ENCODE peak calls at places on chromosomes 11 and 22, in ten cellular contexts. H is progenitor cell of endocrine pancreas, X is uterus, R is MM.1S, C is AG10803, Y is brain microvascular endothelial cell, V is GM20000, B is Calu3, F is LNCaP clone FGC, L is neural crest cell. D is an unnamed sample.

GRCh38 chr11:130131957-130132850 is 27.4 kb upstream of the ST14 start:
- DNase-seq in L (peak; percentile 34), X (peak; percentile 59), C (peak; percentile 66), F (peak; percentile 26), V (peak; percentile 74), Y (peak; percentile 64), B (peak; percentile 48), R (peak; percentile 70), H (no peak), D (peak; percentile 81)

GRCh38 chr11:1475841-1476240 is 10.7 kb downstream of the MOB2 start:
- DNase-seq in H (no peak), L (no peak), Y (no peak), X (no peak), B (no peak), R (no peak), F (no peak), V (no peak), C (no peak), D (no peak)

GRCh38 chr11:88275636-88276035 is 61.9 kb downstream of the CTSC start:
- DNase-seq in B (no peak), L (no peak), X (no peak), F (no peak), H (no peak), V (no peak), R (no peak), C (no peak), Y (no peak), D (no peak)

GRCh38 chr11:123233280-123233977 is 38.4 kb upstream of the CLMP start:
- DNase-seq in R (peak; percentile 88), B (no peak), F (no peak), X (no peak), V (peak; percentile 58), L (no peak), C (peak; percentile 13), H (no peak), Y (no peak), D (peak; percentile 33)

GRCh38 chr22:28442951-28443876 is 236.4 kb downstream of the TTC28 start:
- DNase-seq in H (peak; percentile 15), R (no peak), X (peak; percentile 67), Y (peak; percentile 63), V (peak; percentile 25), B (peak; percentile 11), F (no peak), C (peak; percentile 81), L (peak; percentile 29), D (peak; percentile 23)

GRCh38 chr22:30285846-30286200 is 3.5 kb downstream of the CASTOR1 start:
- DNase-seq in V (no peak), H (no peak), F (no peak), X (no peak), B (no peak), R (no peak), C (no peak), L (no peak), Y (no peak), D (no peak)

GRCh38 chr11:11532574-11532973 is 89.2 kb downstream of the GALNT18 start:
- DNase-seq in B (no peak), R (no peak), Y (peak; percentile 85), H (no peak), V (no peak), F (no peak), X (no peak), L (no peak), C (no peak), D (no peak)

GRCh38 chr22:19688301-19689290 is 25.7 kb upstream of the SEPTIN5 start:
- DNase-seq in H (no peak), B (no peak), F (no peak), C (no peak), V (no peak), X (no peak), R (no peak), Y (no peak), L (no peak), D (no peak)

DNA sequence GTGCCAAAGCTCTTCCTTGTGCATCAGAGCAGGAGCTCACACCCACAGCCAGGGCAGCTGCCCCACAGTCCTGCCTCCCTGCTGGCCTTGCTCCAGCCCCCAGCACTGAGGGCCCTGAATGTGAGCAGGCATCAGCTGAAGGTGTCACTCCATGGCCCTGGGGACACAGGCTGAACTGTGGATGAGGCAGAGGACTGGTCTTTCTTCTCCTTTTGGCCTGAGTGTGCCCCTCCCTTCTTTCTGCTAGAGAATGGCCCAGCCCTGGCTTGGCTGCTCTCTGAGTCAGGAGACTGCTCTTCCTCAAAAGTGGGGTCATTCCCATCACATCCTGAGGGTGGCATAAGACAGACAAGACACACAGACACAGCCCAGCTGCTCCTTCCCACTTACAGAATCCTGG is 16.2 kb downstream of the OTOG start:
- DNase-seq in F (no peak), R (no peak), L (no peak), C (no peak), B (no peak), H (no peak), Y (no peak), V (no peak), X (no peak), D (no peak)
- TF ChIP-seq CTCF in F (no peak), R (no peak), L (no peak), C (no peak), B (no peak), H (no peak), Y (no peak), V (no peak), X (no peak), D (no peak)

GRCh38 chr22:49923445-49923844 is 5.0 kb downstream of the CRELD2 start:
- DNase-seq in F (no peak), X (no peak), L (no peak), R (no peak), C (no peak), B (no peak), Y (no peak), H (no peak), V (no peak), D (peak; percentile 78)
- TF ChIP-seq CTCF in F (no peak), X (no peak), L (no peak), R (no peak), C (no peak), B (no peak), Y (peak; percentile 61), H (no peak), V (no peak), D (peak; percentile 62)

GRCh38 chr22:45334528-45334927 is 24.8 kb downstream of the FAM118A start:
- DNase-seq in Y (no peak), C (no peak), X (no peak), B (no peak), H (no peak), L (no peak), R (no peak), F (no peak), V (no peak), D (no peak)

GRCh38 chr22:45334068-45334467 is 24.3 kb downstream of the FAM118A start:
- DNase-seq in Y (no peak), H (no peak), X (no peak), C (peak; percentile 41), L (no peak), B (no peak), V (no peak), R (no peak), F (peak; percentile 88), D (no peak)

GRCh38 chr22:45335854-45336492 is 26.2 kb downstream of the FAM118A start:
- DNase-seq in B (no peak), X (no peak), R (no peak), Y (no peak), L (no peak), H (no peak), C (no peak), F (peak; percentile 64), V (no peak), D (no peak)

GRCh38 chr22:45336971-45337431 is 27.3 kb downstream of the FAM118A start:
- DNase-seq in H (no peak), Y (no peak), B (no peak), R (no peak), L (no peak), C (peak; percentile 38), X (peak; percentile 43), V (no peak), F (peak; percentile 89), D (no peak)

GRCh38 chr22:45335021-45335818 is 25.5 kb downstream of the FAM118A start:
- DNase-seq in L (no peak), F (peak; percentile 85), V (no peak), Y (no peak), B (no peak), R (no peak), H (no peak), X (no peak), C (peak; percentile 54), D (no peak)
- TF ChIP-seq CTCF in L (peak; percentile 36), F (peak; percentile 49), V (no peak), Y (peak; percentile 28), B (no peak), R (no peak), H (peak; percentile 35), X (no peak), C (peak; percentile 45), D (no peak)

GRCh38 chr22:34973016-34973415 is 92.9 kb upstream of the ISX start:
- DNase-seq in C (peak; percentile 20), B (no peak), H (no peak), L (no peak), R (no peak), V (no peak), X (no peak), F (no peak), Y (no peak), D (no peak)

GRCh38 chr22:34976886-34977285 is 89.1 kb upstream of the ISX start:
- DNase-seq in V (no peak), H (no peak), L (no peak), R (no peak), F (no peak), B (no peak), C (no peak), Y (no peak), X (no peak), D (no peak)

GRCh38 chr22:34973926-34974325 is 92.0 kb upstream of the ISX start:
- DNase-seq in L (no peak), C (peak; percentile 74), R (no peak), Y (no peak), H (no peak), F (no peak), B (no peak), X (no peak), V (no peak), D (no peak)

GRCh38 chr22:34976474-34976873 is 89.5 kb upstream of the ISX start:
- DNase-seq in V (no peak), L (no peak), R (no peak), H (no peak), B (no peak), C (no peak), Y (no peak), F (no peak), X (no peak), D (no peak)

GRCh38 chr22:34975721-34976120 is 90.2 kb upstream of the ISX start:
- DNase-seq in R (no peak), V (no peak), X (no peak), L (no peak), B (no peak), F (no peak), Y (no peak), C (peak; percentile 7), H (no peak), D (no peak)
- TF ChIP-seq CTCF in R (no peak), V (no peak), X (no peak), L (peak; percentile 27), B (no peak), F (peak; percentile 40), Y (peak; percentile 32), C (peak; percentile 3), H (peak; percentile 28), D (no peak)

D was measured in GM13977.